ENCODE peak calls at places on chromosomes 12 and 14, in eight cellular contexts. Y is ELR, Z is DMS 273 treated with DMSO at 0.1 percent for 48 hours, O is NCI-H2081, D is iPS-NIHi11, M is Caki2, T is HuH-7, X is foreskin keratinocyte. P is an unnamed sample.
A peak's percentile ranks its signal among the peaks of the same experiment; 100 is the strongest.

GRCh38 chr14:65208548-65208947 is 106.2 kb upstream of the MAX start:
- DNase-seq in Z (no peak), X (no peak), T (no peak), O (no peak), D (no peak), M (no peak), Y (no peak), P (no peak)

GRCh38 chr14:48398675-48399282 is 723.4 kb upstream of the MDGA2 start:
- DNase-seq in X (peak; percentile 57), M (peak; percentile 38), Z (no peak), T (peak; percentile 10), O (peak; percentile 67), Y (peak; percentile 27), D (peak; percentile 65), P (no peak)

GRCh38 chr12:5807090-5807414 is 138.0 kb downstream of the ANO2 start:
- DNase-seq in Z (no peak), D (no peak), T (no peak), X (peak; percentile 42), Y (peak; percentile 79), O (no peak), M (peak; percentile 67), P (peak; percentile 73)

GRCh38 chr12:97222391-97222790 is 240.2 kb upstream of the RMST start:
- DNase-seq in O (no peak), X (no peak), Y (no peak), M (no peak), Z (no peak), D (no peak), T (no peak), P (no peak)

GRCh38 chr14:30330452-30330851 is 228.5 kb upstream of the G2E3 start:
- DNase-seq in Y (peak; percentile 3), Z (no peak), X (no peak), M (no peak), O (no peak), D (no peak), T (peak; percentile 11), P (peak; percentile 4)

GRCh38 chr12:30820406-30820946 is 65.7 kb upstream of the CAPRIN2 start:
- DNase-seq in D (no peak), T (no peak), O (no peak), Z (no peak), Y (no peak), M (no peak), X (peak; percentile 78), P (no peak)

GRCh38 chr12:106644335-106645073 is 61.7 kb downstream of the RFX4 start:
- DNase-seq in X (no peak), O (no peak), Y (no peak), D (no peak), T (peak; percentile 33), M (no peak), Z (no peak), P (no peak)

GRCh38 chr12:132600048-132601032 is 10.0 kb downstream of the LRCOL1 start:
- DNase-seq in Y (peak; percentile 79), M (peak; percentile 37), Z (no peak), D (peak; percentile 73), O (peak; percentile 71), X (peak; percentile 39), T (peak; percentile 85), P (peak; percentile 72)

GRCh38 chr14:76687611-76688372 is 73.5 kb upstream of the VASH1 start:
- DNase-seq in D (no peak), Z (no peak), T (peak; percentile 15), X (peak; percentile 75), M (no peak), Y (no peak), O (no peak), P (no peak)

GRCh38 chr12:20525064-20525610 is 156.8 kb downstream of the PDE3A start:
- DNase-seq in O (no peak), D (no peak), Z (no peak), Y (no peak), X (no peak), M (no peak), T (no peak), P (peak; percentile 34)

GRCh38 chr14:61470954-61471279 is 149.5 kb downstream of the PRKCH start:
- DNase-seq in M (no peak), Y (peak; percentile 26), X (no peak), D (no peak), Z (no peak), O (no peak), T (no peak), P (no peak)

GRCh38 chr12:98955284-98955683 is 310.2 kb downstream of the APAF1 start:
- DNase-seq in D (peak; percentile 62), Z (no peak), M (no peak), X (peak; percentile 25), O (peak; percentile 19), Y (peak; percentile 46), T (peak; percentile 16), P (peak; percentile 16)

GRCh38 chr14:77133718-77134338 is 7.8 kb downstream of the ZDHHC22 start:
- DNase-seq in M (peak; percentile 65), X (peak; percentile 54), Y (peak; percentile 50), D (peak; percentile 95), T (peak; percentile 86), O (no peak), Z (no peak), P (peak; percentile 42)

GRCh38 chr14:101019974-101020710 is 116.6 kb upstream of the RTL1 start:
- DNase-seq in Y (no peak), D (no peak), O (no peak), Z (no peak), T (no peak), X (no peak), M (no peak), P (no peak)

GRCh38 chr12:112178796-112179195 is 53.4 kb downstream of the TRAFD1 start:
- DNase-seq in Y (no peak), X (no peak), M (no peak), Z (no peak), T (no peak), O (no peak), D (no peak), P (no peak)

GRCh38 chr14:23008836-23009235 is 1.1 kb downstream of the C14orf93 start:
- DNase-seq in D (no peak), X (no peak), M (no peak), O (peak; percentile 37), Z (no peak), T (no peak), Y (peak; percentile 13), P (no peak)

GRCh38 chr12:10967409-10967808 is 19.3 kb downstream of the TAS2R50 start:
- DNase-seq in O (no peak), X (peak; percentile 68), M (no peak), Y (peak; percentile 89), Z (no peak), T (no peak), D (no peak), P (peak; percentile 68)

GRCh38 chr12:124261885-124262284 is 33.0 kb upstream of the RFLNA start:
- DNase-seq in Y (no peak), Z (no peak), M (no peak), O (no peak), X (no peak), D (no peak), T (no peak), P (no peak)

GRCh38 chr12:30985814-30986452 is 59.4 kb downstream of the TSPAN11 start:
- DNase-seq in Z (no peak), M (peak; percentile 41), X (peak; percentile 25), Y (peak; percentile 61), T (peak; percentile 87), D (peak; percentile 88), O (peak; percentile 58), P (peak; percentile 40)

GRCh38 chr12:18430425-18431048 is 169.2 kb downstream of the PIK3C2G start:
- DNase-seq in Y (peak; percentile 77), Z (no peak), D (peak; percentile 60), O (peak; percentile 35), M (peak; percentile 29), T (peak; percentile 30), X (peak; percentile 28), P (peak; percentile 64)

GRCh38 chr12:32273712-32274111 is 125.6 kb upstream of the FGD4 start:
- DNase-seq in Z (no peak), T (no peak), Y (no peak), M (peak; percentile 72), X (no peak), O (no peak), D (no peak), P (no peak)

GRCh38 chr14:34965365-34965764 is 17.4 kb upstream of the SRP54 start:
- DNase-seq in M (no peak), T (no peak), Z (no peak), Y (no peak), X (no peak), D (no peak), O (no peak), P (no peak)

GRCh38 chr12:107436376-107436775 is 249.2 kb upstream of the PWP1 start:
- DNase-seq in M (peak; percentile 48), Z (no peak), O (no peak), D (peak; percentile 41), T (no peak), Y (peak; percentile 77), X (peak; percentile 99), P (peak; percentile 86)

GRCh38 chr12:64633940-64634337 is 23.6 kb downstream of the RASSF3 start:
- DNase-seq in X (peak; percentile 51), Y (peak; percentile 72), M (peak; percentile 92), T (peak; percentile 26), Z (no peak), D (no peak), O (no peak), P (peak; percentile 74)

GRCh38 chr14:63499701-63500250 is 43.4 kb downstream of the PPP2R5E start:
- DNase-seq in D (no peak), M (no peak), Y (peak; percentile 34), Z (no peak), O (no peak), X (no peak), T (no peak), P (peak; percentile 42)

GRCh38 chr14:20811994-20812393 is 9.3 kb upstream of the RNASE1 start:
- DNase-seq in Z (no peak), D (no peak), X (no peak), O (no peak), Y (no peak), T (peak; percentile 39), M (no peak), P (no peak)

GRCh38 chr12:68131867-68132414 is 27.6 kb downstream of the IFNG start:
- DNase-seq in T (no peak), D (no peak), O (no peak), Y (no peak), Z (no peak), X (peak; percentile 70), M (no peak), P (no peak)

GRCh38 chr12:64701283-64701682 is 57.9 kb downstream of the GNS start:
- DNase-seq in X (no peak), Z (no peak), M (no peak), O (no peak), D (no peak), Y (no peak), T (no peak), P (no peak)

GRCh38 chr12:53182836-53183235 is 2.1 kb upstream of the CSAD start:
- DNase-seq in X (no peak), M (no peak), Z (no peak), D (no peak), O (no peak), Y (no peak), T (no peak), P (no peak)

GRCh38 chr14:101589486-101590015 is 28.3 kb downstream of the DIO3 start:
- DNase-seq in M (no peak), Z (no peak), X (no peak), Y (no peak), O (no peak), D (peak; percentile 2), T (no peak), P (no peak)

GRCh38 chr14:96442355-96442754 is 50.4 kb downstream of the AK7 start:
- DNase-seq in Z (no peak), X (no peak), D (no peak), O (no peak), M (no peak), T (no peak), Y (no peak), P (no peak)

GRCh38 chr12:67520611-67521010 is 127.9 kb upstream of the DYRK2 start:
- DNase-seq in T (no peak), Y (no peak), D (no peak), X (no peak), M (no peak), O (no peak), Z (no peak), P (no peak)

GRCh38 chr14:104745431-104745830 is 7.5 kb upstream of the SIVA1 start:
- DNase-seq in Z (no peak), O (no peak), Y (no peak), M (no peak), T (no peak), X (no peak), D (no peak), P (no peak)

GRCh38 chr12:77696183-77696582 is 134.5 kb upstream of the NAV3 start:
- DNase-seq in O (no peak), Y (no peak), M (no peak), Z (no peak), D (no peak), T (no peak), X (no peak), P (no peak)